ENCODE peak calls at places on chromosome 5, in four cellular contexts. E is colonic mucosa, P is fibroblast of lung, R is PC-3. H is an unnamed sample. For H3K36me3 and H3K27me3, the result is how much of the 10 kb centered on the place peaks cover.

GRCh38 chr5:112228672-112229071 is 190.4 kb downstream of the EPB41L4A start:
- DNase-seq in E (peak), P (peak), R (peak), H (peak)

GRCh38 chr5:81350507-81350906 is 43.4 kb downstream of the ACOT12 start:
- DNase-seq in E (no peak), P (no peak), R (no peak), H (no peak)

GRCh38 chr5:72711361-72711760 is 105.1 kb upstream of the TNPO1 start:
- DNase-seq in E (no peak), P (no peak), R (no peak), H (no peak)

GRCh38 chr5:168530751-168531150 is 1.6 kb downstream of the FBLL1 start:
- DNase-seq in E (no peak), P (peak), R (peak), H (no peak)

GRCh38 chr5:141192110-141192725 is at the start of gene PCDHB10:
- DNase-seq in E (peak), P (peak), R (peak), H (peak)

GRCh38 chr5:135371738-135372232 is 27.2 kb downstream of the MACROH2A1 start:
- DNase-seq in E (no peak), P (peak), R (peak), H (no peak)

GRCh38 chr5:82092-82491 is 9.9 kb upstream of the PLEKHG4B start:
- DNase-seq in E (no peak), P (peak), R (peak), H (no peak)

GRCh38 chr5:923473-923873 is 30.8 kb downstream of the TRIP13 start:
- DNase-seq in E (peak), P (peak), R (peak), H (peak)

GRCh38 chr5:57166250-57166649 is 7.6 kb upstream of the GPBP1 start:
- DNase-seq in E (no peak), P (no peak), R (no peak), H (no peak)

GRCh38 chr5:77679791-77680190 is 41.3 kb upstream of the OTP start:
- DNase-seq in E (no peak), P (no peak), R (no peak), H (no peak)

GRCh38 chr5:152271420-152271819 is 133.7 kb downstream of the NMUR2 start:
- DNase-seq in E (no peak), P (no peak), R (peak), H (peak)

GRCh38 chr5:139822553-139823425 is 27.2 kb downstream of the PSD2 start:
- DNase-seq in E (no peak), P (no peak), R (no peak), H (no peak)

GRCh38 chr5:134177197-134178171 is 734 bp upstream of the SKP1 start:
- DNase-seq in E (peak), P (peak), R (peak), H (peak)

GRCh38 chr5:1010181-1010510 is 1.5 kb downstream of the NKD2 start:
- DNase-seq in E (no peak), P (no peak), R (peak), H (peak)

GRCh38 chr5:97094579-97095317 is 47.7 kb downstream of the LIX1 start:
- DNase-seq in E (no peak), P (no peak), R (no peak), H (no peak)

GRCh38 chr5:76175051-76175666 is 92.0 kb downstream of the SV2C start:
- DNase-seq in E (peak), P (peak), R (peak), H (peak)

GRCh38 chr5:81782811-81783210 is 31.9 kb upstream of the SSBP2 start:
- DNase-seq in E (no peak), P (peak), R (no peak), H (no peak)

GRCh38 chr5:112823656-112824055 is 37.4 kb upstream of the SRP19 start:
- DNase-seq in E (no peak), P (no peak), R (peak), H (no peak)

GRCh38 chr5:135127604-135128240 is 93.7 kb upstream of the PITX1 start:
- DNase-seq in E (peak), P (peak), R (peak), H (peak)

GRCh38 chr5:172839669-172840068 is 5.6 kb downstream of the ERGIC1 start:
- DNase-seq in E (no peak), P (no peak), R (no peak), H (no peak)

GRCh38 chr5:146797683-146798082 is 80.9 kb downstream of the PPP2R2B start:
- DNase-seq in E (no peak), P (no peak), R (no peak), H (no peak)

GRCh38 chr5:73131711-73132428 is 11.5 kb downstream of the TMEM171 start:
- DNase-seq in E (peak), P (no peak), R (no peak), H (no peak)

GRCh38 chr5:138352722-138353549 is 451 bp downstream of the KDM3B start:
- DNase-seq in E (peak), P (peak), R (peak), H (peak)

GRCh38 chr5:39092581-39093350 is 18.6 kb upstream of the RICTOR start:
- DNase-seq in E (no peak), P (peak), R (peak), H (peak)

GRCh38 chr5:176812269-176813259 is 2.2 kb downstream of the UNC5A start:
- DNase-seq in E (no peak), P (no peak), R (no peak), H (peak)

GRCh38 chr5:143008809-143009521 is 238.8 kb downstream of the ARHGAP26 start:
- DNase-seq in E (no peak), P (peak), R (peak), H (peak)

GRCh38 chr5:172452398-172453205 is 1.7 kb downstream of the SH3PXD2B start:
- DNase-seq in E (no peak), P (peak), R (peak), H (peak)

GRCh38 chr5:64149268-64149667 is 16.4 kb upstream of the RNF180 start:
- DNase-seq in E (no peak), P (no peak), R (no peak), H (no peak)

GRCh38 chr5:172402531-172403190 is 51.7 kb downstream of the SH3PXD2B start:
- DNase-seq in E (no peak), P (peak), R (no peak), H (no peak)

GRCh38 chr5:132022737-132023136 is 11.3 kb upstream of the ACSL6 start:
- DNase-seq in E (no peak), P (no peak), R (peak), H (peak)

GRCh38 chr5:134905246-134905996 is 490 bp downstream of the PCBD2 start:
- DNase-seq in E (peak), P (peak), R (peak), H (peak)

GRCh38 chr5:949815-950560 is 57.3 kb downstream of the TRIP13 start:
- DNase-seq in E (no peak), P (no peak), R (no peak), H (no peak)

GRCh38 chr5:169336234-169336633 is 35.3 kb upstream of the SLIT3 start:
- DNase-seq in E (no peak), P (no peak), R (no peak), H (no peak)

GRCh38 chr5:72938206-72938605 is 17.6 kb upstream of the FCHO2 start:
- DNase-seq in E (peak), P (no peak), R (no peak), H (no peak)

GRCh38 chr5:124841829-124842712 is 95.6 kb upstream of the ZNF608 start:
- DNase-seq in E (no peak), P (peak), R (no peak), H (peak)

DNA sequence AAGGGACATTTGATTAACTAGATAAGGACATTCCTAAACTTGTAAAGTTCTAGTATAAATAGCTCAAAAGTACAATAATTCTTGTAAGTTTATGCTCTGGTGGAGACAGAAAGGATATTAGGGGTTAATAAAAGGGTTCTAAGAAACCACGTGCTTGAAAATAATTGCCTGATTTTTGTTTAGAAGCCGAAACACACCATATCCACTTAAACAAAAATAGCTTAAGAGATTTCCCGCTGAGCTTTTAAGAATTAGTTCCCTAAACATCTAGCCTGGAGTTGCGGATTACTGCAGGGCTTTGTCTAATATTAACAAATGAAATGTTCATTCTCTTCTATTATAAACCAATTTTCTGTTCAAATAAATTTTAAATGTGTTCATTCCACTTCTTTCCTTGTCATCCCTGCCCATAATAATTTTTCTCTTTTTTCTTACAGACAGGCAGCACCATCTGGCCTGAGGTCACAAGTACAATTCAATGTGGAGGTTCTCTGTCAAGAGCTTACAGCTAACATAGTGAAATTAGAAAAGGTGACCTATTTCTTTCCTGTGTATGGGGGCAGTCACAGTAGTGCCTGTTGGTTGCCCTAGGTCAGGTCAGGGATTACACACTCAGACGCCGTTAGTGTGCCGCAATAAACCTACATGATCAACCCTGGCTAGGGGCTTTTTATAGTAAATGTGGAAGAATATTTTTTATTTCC is 65.3 kb downstream of the GRAMD2B start:
- DNase-seq in E (no peak), P (no peak), R (no peak), H (no peak)
- H3K36me3 ChIP-seq in E (under half), P (under half), R (half or more), H (under half)

GRCh38 chr5:175654807-175655206 is 3.1 kb upstream of the HRH2 start:
- DNase-seq in E (no peak), P (no peak), R (peak), H (no peak)

GRCh38 chr5:175653763-175654162 is 4.1 kb upstream of the HRH2 start:
- DNase-seq in E (no peak), P (no peak), R (no peak), H (no peak)

GRCh38 chr5:175652741-175653663 is 4.9 kb upstream of the HRH2 start:
- DNase-seq in E (no peak), P (peak), R (no peak), H (no peak)

GRCh38 chr5:175655411-175655810 is 2.5 kb upstream of the HRH2 start:
- DNase-seq in E (no peak), P (no peak), R (no peak), H (no peak)

GRCh38 chr5:175654346-175654745 is 3.5 kb upstream of the HRH2 start:
- DNase-seq in E (no peak), P (no peak), R (no peak), H (no peak)
- H3K4me3 ChIP-seq in E (no peak), P (no peak), R (no peak), H (no peak)

GRCh38 chr5:51375084-51375483 is 8.2 kb upstream of the ISL1 start:
- DNase-seq in E (no peak), P (no peak), R (no peak), H (no peak)

GRCh38 chr5:51371052-51371451 is 12.2 kb upstream of the ISL1 start:
- DNase-seq in E (no peak), P (no peak), R (no peak), H (no peak)

GRCh38 chr5:51377151-51378060 is 5.8 kb upstream of the ISL1 start:
- DNase-seq in E (no peak), P (no peak), R (no peak), H (no peak)

GRCh38 chr5:51376504-51376903 is 6.7 kb upstream of the ISL1 start:
- DNase-seq in E (no peak), P (no peak), R (no peak), H (no peak)

GRCh38 chr5:51373880-51374523 is 9.2 kb upstream of the ISL1 start:
- DNase-seq in E (peak), P (no peak), R (no peak), H (no peak)
- H3K27me3 ChIP-seq in E (under half), P (under half), R (under half), H (under half)

GRCh38 chr5:55409775-55410174 is 102.0 kb downstream of the MTREX start:
- DNase-seq in E (no peak), P (no peak), R (no peak), H (no peak)
- H3K36me3 ChIP-seq in E (under half), P (under half), R (under half), H (half or more)